ENCODE peak calls at places on chromosomes 16 and 17, in nine cellular contexts. One of them, this sample, is unnamed.

GRCh38 chr16:31267332-31268032 is 7.7 kb downstream of the ITGAM start:
- DNase-seq in PC-3: peak; percentile 40
- DNase-seq in kidney: no peak
- DNase-seq in SK-N-SH: no peak
- DNase-seq in PC-9: peak; percentile 42
- DNase-seq in neural progenitor cell: no peak
- DNase-seq in GM12864: no peak
- DNase-seq in mammary epithelial cell: peak; percentile 51
- DNase-seq in tibial nerve: no peak
- DNase-seq in this sample: no peak

GRCh38 chr17:19306160-19307111 is 56.1 kb downstream of the B9D1 start:
- DNase-seq in PC-3: no peak
- DNase-seq in kidney: no peak
- DNase-seq in SK-N-SH: no peak
- DNase-seq in PC-9: peak; percentile 46
- DNase-seq in neural progenitor cell: no peak
- DNase-seq in GM12864: peak; percentile 74
- DNase-seq in mammary epithelial cell: no peak
- DNase-seq in tibial nerve: no peak
- DNase-seq in this sample: no peak

GRCh38 chr16:57642368-57643135 is 14.1 kb downstream of the ADGRG1 start:
- DNase-seq in PC-3: no peak
- DNase-seq in kidney: no peak
- DNase-seq in SK-N-SH: no peak
- DNase-seq in PC-9: peak; percentile 50
- DNase-seq in neural progenitor cell: no peak
- DNase-seq in GM12864: no peak
- DNase-seq in mammary epithelial cell: no peak
- DNase-seq in tibial nerve: no peak
- DNase-seq in this sample: no peak

GRCh38 chr16:88464447-88465318 is 11.6 kb downstream of the ZFPM1 start:
- DNase-seq in PC-3: no peak
- DNase-seq in kidney: no peak
- DNase-seq in SK-N-SH: peak; percentile 90
- DNase-seq in PC-9: no peak
- DNase-seq in neural progenitor cell: no peak
- DNase-seq in GM12864: no peak
- DNase-seq in mammary epithelial cell: no peak
- DNase-seq in tibial nerve: no peak
- DNase-seq in this sample: no peak

GRCh38 chr16:15811778-15812750 is 44.8 kb downstream of the MYH11 start:
- DNase-seq in PC-3: peak; percentile 82
- DNase-seq in kidney: no peak
- DNase-seq in SK-N-SH: no peak
- DNase-seq in PC-9: peak; percentile 88
- DNase-seq in neural progenitor cell: peak; percentile 58
- DNase-seq in GM12864: no peak
- DNase-seq in mammary epithelial cell: peak; percentile 86
- DNase-seq in tibial nerve: no peak
- DNase-seq in this sample: peak; percentile 9

GRCh38 chr17:68868708-68869107 is 86.5 kb downstream of the ABCA8 start:
- DNase-seq in PC-3: peak; percentile 48
- DNase-seq in kidney: no peak
- DNase-seq in SK-N-SH: no peak
- DNase-seq in PC-9: no peak
- DNase-seq in neural progenitor cell: no peak
- DNase-seq in GM12864: no peak
- DNase-seq in mammary epithelial cell: no peak
- DNase-seq in tibial nerve: no peak
- DNase-seq in this sample: no peak

GRCh38 chr16:12903325-12904040 is 2.1 kb downstream of the SHISA9 start:
- DNase-seq in PC-3: no peak
- DNase-seq in kidney: no peak
- DNase-seq in SK-N-SH: peak; percentile 36
- DNase-seq in PC-9: no peak
- DNase-seq in neural progenitor cell: peak; percentile 79
- DNase-seq in GM12864: no peak
- DNase-seq in mammary epithelial cell: no peak
- DNase-seq in tibial nerve: no peak
- DNase-seq in this sample: no peak

GRCh38 chr16:3444032-3444388 is 530 bp downstream of the NAA60 start:
- DNase-seq in PC-3: no peak
- DNase-seq in kidney: no peak
- DNase-seq in SK-N-SH: peak; percentile 51
- DNase-seq in PC-9: no peak
- DNase-seq in neural progenitor cell: peak; percentile 49
- DNase-seq in GM12864: no peak
- DNase-seq in mammary epithelial cell: peak; percentile 74
- DNase-seq in tibial nerve: no peak
- DNase-seq in this sample: peak; percentile 34

GRCh38 chr16:24685539-24686432 is 43.7 kb upstream of the TNRC6A start:
- DNase-seq in PC-3: peak; percentile 17
- DNase-seq in kidney: peak; percentile 81
- DNase-seq in SK-N-SH: peak; percentile 78
- DNase-seq in PC-9: no peak
- DNase-seq in neural progenitor cell: peak; percentile 48
- DNase-seq in GM12864: no peak
- DNase-seq in mammary epithelial cell: peak; percentile 63
- DNase-seq in tibial nerve: peak; percentile 24
- DNase-seq in this sample: peak; percentile 67

GRCh38 chr16:70749006-70749678 is 51.8 kb downstream of the VAC14 start:
- DNase-seq in PC-3: no peak
- DNase-seq in kidney: no peak
- DNase-seq in SK-N-SH: no peak
- DNase-seq in PC-9: peak; percentile 54
- DNase-seq in neural progenitor cell: no peak
- DNase-seq in GM12864: no peak
- DNase-seq in mammary epithelial cell: no peak
- DNase-seq in tibial nerve: no peak
- DNase-seq in this sample: peak; percentile 48

GRCh38 chr17:73647767-73648542 is 3.7 kb upstream of the SDK2 start:
- DNase-seq in PC-3: no peak
- DNase-seq in kidney: no peak
- DNase-seq in SK-N-SH: no peak
- DNase-seq in PC-9: no peak
- DNase-seq in neural progenitor cell: no peak
- DNase-seq in GM12864: no peak
- DNase-seq in mammary epithelial cell: no peak
- DNase-seq in tibial nerve: no peak
- DNase-seq in this sample: no peak

DNA sequence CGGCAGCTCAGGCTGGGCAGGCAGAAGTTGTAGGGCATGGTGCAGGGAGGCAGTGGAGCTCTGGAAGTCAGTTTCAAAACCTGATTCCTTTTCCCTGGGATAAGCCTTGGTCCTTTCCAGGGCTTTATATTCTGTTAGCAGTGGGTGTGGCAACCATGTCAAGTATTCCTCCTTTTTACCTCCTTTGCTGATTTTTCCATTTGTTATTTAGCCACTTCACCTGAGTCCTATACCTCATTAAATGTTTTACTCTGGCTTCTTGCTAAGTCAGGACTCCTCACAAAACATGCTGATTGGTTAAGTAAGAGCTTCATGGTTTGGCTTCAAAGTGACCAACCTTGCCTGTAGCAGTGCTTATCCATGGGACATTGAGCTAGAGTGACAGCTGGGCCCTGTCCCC is at the start of gene KRT33B:
- DNase-seq in PC-3: no peak
- DNase-seq in kidney: no peak
- DNase-seq in SK-N-SH: no peak
- DNase-seq in PC-9: no peak
- DNase-seq in neural progenitor cell: no peak
- DNase-seq in GM12864: no peak
- DNase-seq in mammary epithelial cell: no peak
- DNase-seq in tibial nerve: no peak
- DNase-seq in this sample: no peak
- TF ChIP-seq CTCF in PC-3: no peak
- TF ChIP-seq CTCF in kidney: no peak
- TF ChIP-seq CTCF in SK-N-SH: no peak
- TF ChIP-seq CTCF in PC-9: no peak
- TF ChIP-seq CTCF in neural progenitor cell: no peak
- TF ChIP-seq CTCF in GM12864: no peak
- TF ChIP-seq CTCF in mammary epithelial cell: no peak
- TF ChIP-seq CTCF in tibial nerve: no peak
- TF ChIP-seq CTCF in this sample: no peak

GRCh38 chr17:57456622-57457021 is 200.3 kb downstream of the MSI2 start:
- DNase-seq in PC-3: no peak
- DNase-seq in kidney: no peak
- DNase-seq in SK-N-SH: no peak
- DNase-seq in PC-9: no peak
- DNase-seq in neural progenitor cell: no peak
- DNase-seq in GM12864: no peak
- DNase-seq in mammary epithelial cell: no peak
- DNase-seq in tibial nerve: no peak
- DNase-seq in this sample: no peak
- TF ChIP-seq CTCF in PC-3: no peak
- TF ChIP-seq CTCF in kidney: no peak
- TF ChIP-seq CTCF in SK-N-SH: no peak
- TF ChIP-seq CTCF in PC-9: no peak
- TF ChIP-seq CTCF in neural progenitor cell: no peak
- TF ChIP-seq CTCF in GM12864: no peak
- TF ChIP-seq CTCF in mammary epithelial cell: no peak
- TF ChIP-seq CTCF in tibial nerve: no peak
- TF ChIP-seq CTCF in this sample: no peak

GRCh38 chr17:76793775-76794174 is 55.9 kb downstream of the MFSD11 start:
- DNase-seq in PC-3: peak; percentile 79
- DNase-seq in kidney: no peak
- DNase-seq in SK-N-SH: peak; percentile 61
- DNase-seq in PC-9: no peak
- DNase-seq in neural progenitor cell: peak; percentile 51
- DNase-seq in GM12864: no peak
- DNase-seq in mammary epithelial cell: peak; percentile 29
- DNase-seq in tibial nerve: no peak
- DNase-seq in this sample: peak; percentile 37
- TF ChIP-seq CTCF in PC-3: peak; percentile 81
- TF ChIP-seq CTCF in kidney: no peak
- TF ChIP-seq CTCF in SK-N-SH: peak; percentile 58
- TF ChIP-seq CTCF in PC-9: peak; percentile 54
- TF ChIP-seq CTCF in neural progenitor cell: peak; percentile 49
- TF ChIP-seq CTCF in GM12864: peak; percentile 59
- TF ChIP-seq CTCF in mammary epithelial cell: peak; percentile 64
- TF ChIP-seq CTCF in tibial nerve: no peak
- TF ChIP-seq CTCF in this sample: peak; percentile 25

GRCh38 chr17:76176701-76177574 is 35.9 kb upstream of the FOXJ1 start:
- DNase-seq in PC-3: no peak
- DNase-seq in kidney: no peak
- DNase-seq in SK-N-SH: no peak
- DNase-seq in PC-9: no peak
- DNase-seq in neural progenitor cell: no peak
- DNase-seq in GM12864: no peak
- DNase-seq in mammary epithelial cell: no peak
- DNase-seq in tibial nerve: no peak
- DNase-seq in this sample: no peak

GRCh38 chr17:76182016-76182764 is 41.1 kb upstream of the FOXJ1 start:
- DNase-seq in PC-3: peak; percentile 98
- DNase-seq in kidney: peak; percentile 88
- DNase-seq in SK-N-SH: peak; percentile 94
- DNase-seq in PC-9: peak; percentile 67
- DNase-seq in neural progenitor cell: peak; percentile 87
- DNase-seq in GM12864: peak; percentile 90
- DNase-seq in mammary epithelial cell: peak; percentile 82
- DNase-seq in tibial nerve: peak; percentile 92
- DNase-seq in this sample: peak; percentile 90

GRCh38 chr17:76178124-76178523 is 37.1 kb upstream of the FOXJ1 start:
- DNase-seq in PC-3: no peak
- DNase-seq in kidney: no peak
- DNase-seq in SK-N-SH: no peak
- DNase-seq in PC-9: no peak
- DNase-seq in neural progenitor cell: no peak
- DNase-seq in GM12864: no peak
- DNase-seq in mammary epithelial cell: no peak
- DNase-seq in tibial nerve: no peak
- DNase-seq in this sample: no peak

GRCh38 chr17:76184266-76184665 is 43.2 kb upstream of the FOXJ1 start:
- DNase-seq in PC-3: no peak
- DNase-seq in kidney: no peak
- DNase-seq in SK-N-SH: no peak
- DNase-seq in PC-9: no peak
- DNase-seq in neural progenitor cell: no peak
- DNase-seq in GM12864: no peak
- DNase-seq in mammary epithelial cell: no peak
- DNase-seq in tibial nerve: no peak
- DNase-seq in this sample: no peak

GRCh38 chr17:76179496-76180467 is 38.7 kb upstream of the FOXJ1 start:
- DNase-seq in PC-3: peak; percentile 47
- DNase-seq in kidney: no peak
- DNase-seq in SK-N-SH: no peak
- DNase-seq in PC-9: no peak
- DNase-seq in neural progenitor cell: no peak
- DNase-seq in GM12864: no peak
- DNase-seq in mammary epithelial cell: no peak
- DNase-seq in tibial nerve: no peak
- DNase-seq in this sample: no peak
- TF ChIP-seq CTCF in PC-3: peak; percentile 25
- TF ChIP-seq CTCF in kidney: no peak
- TF ChIP-seq CTCF in SK-N-SH: no peak
- TF ChIP-seq CTCF in PC-9: no peak
- TF ChIP-seq CTCF in neural progenitor cell: no peak
- TF ChIP-seq CTCF in GM12864: no peak
- TF ChIP-seq CTCF in mammary epithelial cell: no peak
- TF ChIP-seq CTCF in tibial nerve: no peak
- TF ChIP-seq CTCF in this sample: no peak

DNA sequence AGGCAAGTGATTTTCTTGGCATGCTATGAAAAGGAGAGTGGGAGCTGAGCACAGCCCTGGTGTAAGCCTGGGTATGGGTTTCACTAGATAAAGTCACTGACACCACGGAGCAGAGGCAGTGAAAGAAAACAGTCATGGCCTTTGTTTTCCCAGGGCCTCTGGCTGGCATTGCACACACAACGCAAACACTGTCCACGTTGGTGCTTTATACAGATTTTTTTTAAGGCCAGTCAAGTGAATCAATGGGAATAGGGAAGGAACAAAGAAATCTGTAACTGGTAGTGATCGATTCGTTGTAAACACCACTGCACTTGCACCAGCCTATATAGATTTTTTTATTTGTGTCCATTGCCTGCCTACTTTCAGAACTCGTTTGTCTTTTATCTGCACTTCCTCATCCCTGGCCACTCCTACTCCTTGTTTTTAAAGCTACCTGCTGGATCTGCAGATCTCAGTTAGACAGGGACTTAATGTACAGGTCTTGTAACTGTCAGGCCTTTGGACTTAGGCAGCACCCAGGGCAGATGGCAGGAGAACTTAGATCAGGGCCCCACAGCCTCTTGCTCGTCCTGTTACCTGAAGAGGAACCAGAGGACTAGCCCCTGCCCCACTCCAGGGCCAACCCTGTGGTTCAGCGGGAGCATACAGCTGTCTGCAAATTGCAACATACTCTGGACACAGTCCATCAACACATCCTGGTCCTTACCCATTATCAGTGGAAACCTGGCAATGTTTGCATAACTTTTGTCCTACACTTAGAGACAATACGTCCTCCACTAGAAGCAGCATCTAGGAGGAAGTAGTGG is 10.6 kb upstream of the TMIGD1 start:
- DNase-seq in PC-3: peak; percentile 73
- DNase-seq in kidney: no peak
- DNase-seq in SK-N-SH: peak; percentile 25
- DNase-seq in PC-9: peak; percentile 98
- DNase-seq in neural progenitor cell: no peak
- DNase-seq in GM12864: no peak
- DNase-seq in mammary epithelial cell: peak; percentile 32
- DNase-seq in tibial nerve: no peak
- DNase-seq in this sample: peak; percentile 61
- TF ChIP-seq CTCF in PC-3: no peak
- TF ChIP-seq CTCF in kidney: no peak
- TF ChIP-seq CTCF in SK-N-SH: no peak
- TF ChIP-seq CTCF in PC-9: no peak
- TF ChIP-seq CTCF in neural progenitor cell: no peak
- TF ChIP-seq CTCF in GM12864: no peak
- TF ChIP-seq CTCF in mammary epithelial cell: no peak
- TF ChIP-seq CTCF in tibial nerve: no peak
- TF ChIP-seq CTCF in this sample: no peak